ENCODE peak calls at places on chromosomes 5 and 9, in seven cellular contexts. P is fibroblast of the aortic adventitia, U is fibroblast of mammary gland, L is IMR-90, Y is OCI-LY7, K is hepatocyte, O is left ventricle myocardium inferior. I is an unnamed sample.

GRCh38 chr5:25744908-25745307 is 1100.1 kb upstream of the CDH10 start:
- DNase-seq in P (no peak), U (no peak), L (no peak), Y (no peak), K (no peak), O (no peak), I (no peak)

GRCh38 chr5:149605998-149606721 is 24.9 kb downstream of the ARHGEF37 start:
- DNase-seq in P (peak; percentile 92), U (peak; percentile 90), L (peak; percentile 82), Y (peak; percentile 81), K (peak; percentile 60), O (peak; percentile 32), I (no peak)

GRCh38 chr9:108153391-108153790 is 663.8 kb upstream of the KLF4 start:
- DNase-seq in P (no peak), U (no peak), L (no peak), Y (no peak), K (no peak), O (no peak), I (no peak)

GRCh38 chr5:173303878-173304590 is 24.2 kb downstream of the STC2 start:
- DNase-seq in P (no peak), U (no peak), L (peak; percentile 74), Y (no peak), K (peak; percentile 58), O (no peak), I (no peak)

GRCh38 chr5:103562084-103562452 is 521 bp downstream of the NUDT12 start:
- DNase-seq in P (no peak), U (no peak), L (no peak), Y (no peak), K (peak; percentile 8), O (no peak), I (no peak)

GRCh38 chr5:74991522-74991921 is 60.8 kb downstream of the GCNT4 start:
- DNase-seq in P (no peak), U (no peak), L (no peak), Y (no peak), K (no peak), O (no peak), I (no peak)

GRCh38 chr9:126292736-126293521 is 33.7 kb upstream of the MVB12B start:
- DNase-seq in P (no peak), U (no peak), L (no peak), Y (no peak), K (no peak), O (no peak), I (no peak)

GRCh38 chr5:65263291-65263690 is 218.4 kb downstream of the ADAMTS6 start:
- DNase-seq in P (peak; percentile 36), U (no peak), L (peak; percentile 20), Y (no peak), K (no peak), O (no peak), I (no peak)

GRCh38 chr9:126720661-126721530 is 83.9 kb upstream of the ZBTB43 start:
- DNase-seq in P (no peak), U (no peak), L (no peak), Y (no peak), K (no peak), O (no peak), I (no peak)

GRCh38 chr5:33067291-33067690 is 356.2 kb downstream of the NPR3 start:
- DNase-seq in P (no peak), U (no peak), L (no peak), Y (no peak), K (no peak), O (no peak), I (no peak)

GRCh38 chr9:99059074-99059894 is 45.6 kb upstream of the TGFBR1 start:
- DNase-seq in P (no peak), U (no peak), L (no peak), Y (peak; percentile 73), K (no peak), O (peak; percentile 42), I (no peak)

GRCh38 chr5:135604046-135604445 is 25.3 kb upstream of the CXCL14 start:
- DNase-seq in P (no peak), U (no peak), L (no peak), Y (no peak), K (no peak), O (no peak), I (no peak)

GRCh38 chr5:135236187-135236835 is 162.7 kb downstream of the MACROH2A1 start:
- DNase-seq in P (no peak), U (no peak), L (no peak), Y (no peak), K (no peak), O (no peak), I (no peak)

GRCh38 chr5:95403996-95404395 is 12.8 kb downstream of the FAM81B start:
- DNase-seq in P (peak; percentile 12), U (peak; percentile 31), L (no peak), Y (no peak), K (no peak), O (no peak), I (no peak)

GRCh38 chr9:100595391-100596199 is 17.7 kb downstream of the CAVIN4 start:
- DNase-seq in P (peak; percentile 83), U (peak; percentile 72), L (peak; percentile 70), Y (peak; percentile 59), K (peak; percentile 77), O (no peak), I (peak; percentile 17)

GRCh38 chr5:73093943-73094342 is 26.4 kb upstream of the TMEM171 start:
- DNase-seq in P (peak; percentile 63), U (peak; percentile 76), L (peak; percentile 78), Y (no peak), K (peak; percentile 13), O (no peak), I (no peak)

GRCh38 chr5:12242960-12243888 is 339.0 kb upstream of the CTNND2 start:
- DNase-seq in P (no peak), U (no peak), L (no peak), Y (no peak), K (no peak), O (no peak), I (no peak)

GRCh38 chr5:37940931-37941623 is 101.2 kb upstream of the GDNF start:
- DNase-seq in P (no peak), U (no peak), L (no peak), Y (no peak), K (no peak), O (no peak), I (no peak)

GRCh38 chr5:175851311-175851710 is 20.1 kb upstream of the CPLX2 start:
- DNase-seq in P (no peak), U (no peak), L (no peak), Y (no peak), K (no peak), O (no peak), I (no peak)

GRCh38 chr5:18000744-18001143 is 366.5 kb downstream of the TAF11L14 start:
- DNase-seq in P (no peak), U (no peak), L (no peak), Y (no peak), K (no peak), O (no peak), I (no peak)

GRCh38 chr5:140565024-140565779 is 574 bp downstream of the SLC35A4 start:
- DNase-seq in P (no peak), U (peak; percentile 49), L (peak; percentile 33), Y (peak; percentile 19), K (no peak), O (no peak), I (no peak)

GRCh38 chr5:140565780-140566095 is 1.1 kb downstream of the SLC35A4 start:
- DNase-seq in P (peak; percentile 50), U (peak; percentile 34), L (no peak), Y (no peak), K (peak; percentile 49), O (no peak), I (no peak)

GRCh38 chr5:140567871-140568270 is 3.2 kb downstream of the SLC35A4 start:
- DNase-seq in P (no peak), U (no peak), L (no peak), Y (no peak), K (no peak), O (no peak), I (no peak)

GRCh38 chr5:140567136-140567818 is 2.6 kb downstream of the SLC35A4 start:
- DNase-seq in P (no peak), U (no peak), L (no peak), Y (no peak), K (peak; percentile 4), O (no peak), I (no peak)

DNA sequence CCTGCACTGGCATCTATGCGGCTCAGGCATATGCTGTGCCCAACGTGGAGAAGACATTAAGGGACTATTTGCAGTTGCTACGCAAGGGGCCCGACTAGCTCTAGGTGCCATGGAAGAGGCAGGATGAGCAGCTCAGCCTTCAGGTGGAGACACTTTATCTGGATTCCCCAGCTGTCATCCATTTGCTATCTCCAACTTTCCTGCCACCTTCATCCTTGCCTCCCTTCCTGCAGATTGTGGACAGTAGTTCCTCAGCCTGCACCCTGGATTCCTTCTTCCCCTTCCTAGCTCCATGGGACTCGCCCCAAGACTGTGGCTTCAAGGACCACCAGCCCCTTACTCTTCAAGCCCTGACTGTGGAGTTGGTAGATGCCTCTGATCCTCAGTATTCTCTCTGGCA is 2.0 kb downstream of the SLC35A4 start:
- DNase-seq in P (no peak), U (no peak), L (no peak), Y (no peak), K (no peak), O (no peak), I (no peak)
- TF ChIP-seq CTCF in P (no peak), U (no peak), L (no peak), Y (no peak), K (no peak), O (no peak), I (no peak)

DNA sequence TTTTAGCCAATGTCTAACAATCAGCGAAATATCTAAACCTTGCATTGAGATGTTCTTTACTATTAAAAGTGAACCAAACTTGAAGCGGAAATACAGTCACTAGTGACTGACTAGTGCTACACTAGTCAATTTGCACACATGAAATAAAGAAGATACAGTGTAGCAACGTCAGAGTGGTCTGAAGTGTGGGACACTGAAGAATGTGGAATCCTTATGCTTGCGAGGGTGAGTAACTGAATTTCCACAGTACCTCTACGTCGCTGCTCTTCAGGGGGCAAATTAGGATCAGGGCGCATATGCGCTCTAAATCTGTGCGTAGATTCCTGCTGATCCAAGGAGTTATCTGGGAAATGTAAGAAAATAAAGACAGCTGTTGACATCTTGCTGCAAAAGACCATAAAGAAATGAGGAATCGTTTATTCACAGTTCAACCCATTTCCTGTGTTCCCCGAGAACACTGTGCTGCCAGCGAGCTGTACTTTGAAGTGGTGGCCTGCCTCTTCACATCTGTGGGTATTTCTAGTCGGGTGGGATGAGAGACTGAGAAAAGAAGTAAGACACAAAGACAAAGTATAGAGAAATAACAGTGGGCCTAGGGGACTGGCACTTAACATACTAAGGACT is 39.8 kb upstream of the FLT4 start:
- DNase-seq in P (no peak), U (peak; percentile 20), L (no peak), Y (no peak), K (no peak), O (no peak), I (no peak)
- H3K4me3 ChIP-seq in P (no peak overlapping the region), U (no peak overlapping the region), L (no peak overlapping the region), Y (no peak overlapping the region), K (no peak overlapping the region), O (no peak overlapping the region), I (no peak overlapping the region)

DNA sequence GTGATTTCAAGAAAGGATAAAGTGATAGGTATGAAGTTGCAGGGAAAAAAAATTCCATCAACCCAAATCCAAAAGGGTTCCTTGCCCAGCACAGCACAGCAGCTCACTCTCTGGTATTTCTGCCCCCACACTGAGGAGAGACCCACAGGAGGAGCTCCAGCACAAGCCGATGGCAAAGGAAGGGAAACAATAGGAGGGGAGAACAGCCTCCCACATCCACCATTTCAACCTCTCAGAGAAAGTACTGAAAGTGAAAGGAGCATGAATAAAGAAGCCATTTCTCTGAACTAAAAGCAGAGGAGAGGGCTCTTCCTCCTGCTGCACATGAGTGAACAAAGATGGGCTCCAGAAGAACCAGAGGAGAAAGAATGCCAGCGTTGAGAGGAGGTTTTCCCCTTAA is 54.9 kb upstream of the ZSWIM6 start:
- DNase-seq in P (peak; percentile 72), U (peak; percentile 46), L (peak; percentile 64), Y (no peak), K (no peak), O (no peak), I (no peak)
- TF ChIP-seq CTCF in P (peak; percentile 42), U (peak; percentile 29), L (peak; percentile 54), Y (no peak), K (peak; percentile 25), O (peak; percentile 35), I (no peak)

GRCh38 chr5:174335682-174336364 is 290.3 kb downstream of the NSG2 start:
- DNase-seq in P (no peak), U (no peak), L (no peak), Y (no peak), K (no peak), O (no peak), I (no peak)
- H3K4me3 ChIP-seq in P (no peak overlapping the region), U (no peak overlapping the region), L (no peak overlapping the region), Y (no peak overlapping the region), K (no peak overlapping the region), O (no peak overlapping the region), I (no peak overlapping the region)